ENCODE peak calls at places on chromosomes 6 and 20, in seven cellular contexts. One of them, this sample, is unnamed.

GRCh38 chr6:138999949-139000725 is 12.1 kb upstream of the REPS1 start:
- DNase-seq in left ventricle myocardium inferior: no peak
- DNase-seq in hepatocyte: no peak
- DNase-seq in LoVo: no peak
- DNase-seq in T follicular helper cell: no peak
- DNase-seq in GM04504: no peak
- DNase-seq in HFF-Myc: no peak
- DNase-seq in this sample: no peak

GRCh38 chr6:43451348-43451747 is 4.0 kb downstream of the DLK2 start:
- DNase-seq in HFF-Myc: no peak
- DNase-seq in GM04504: no peak
- DNase-seq in left ventricle myocardium inferior: no peak
- DNase-seq in T follicular helper cell: no peak
- DNase-seq in LoVo: no peak
- DNase-seq in hepatocyte: peak; percentile 1
- DNase-seq in this sample: no peak

GRCh38 chr6:37077459-37078296 is 72.2 kb downstream of the FGD2 start:
- DNase-seq in GM04504: peak; percentile 92
- DNase-seq in T follicular helper cell: no peak
- DNase-seq in left ventricle myocardium inferior: peak; percentile 86
- DNase-seq in hepatocyte: peak; percentile 83
- DNase-seq in HFF-Myc: peak; percentile 95
- DNase-seq in LoVo: no peak
- DNase-seq in this sample: no peak

GRCh38 chr20:3000852-3001523 is 42.4 kb upstream of the GNRH2 start:
- DNase-seq in left ventricle myocardium inferior: no peak
- DNase-seq in T follicular helper cell: no peak
- DNase-seq in hepatocyte: peak; percentile 72
- DNase-seq in HFF-Myc: peak; percentile 30
- DNase-seq in LoVo: peak; percentile 9
- DNase-seq in GM04504: peak; percentile 15
- DNase-seq in this sample: peak; percentile 2

GRCh38 chr20:64277571-64278318 is 22.2 kb downstream of the PCMTD2 start:
- DNase-seq in GM04504: no peak
- DNase-seq in T follicular helper cell: no peak
- DNase-seq in hepatocyte: no peak
- DNase-seq in left ventricle myocardium inferior: no peak
- DNase-seq in LoVo: peak; percentile 17
- DNase-seq in HFF-Myc: no peak
- DNase-seq in this sample: no peak

GRCh38 chr20:38728237-38728761 is 4.0 kb downstream of the SLC32A1 start:
- DNase-seq in T follicular helper cell: no peak
- DNase-seq in left ventricle myocardium inferior: no peak
- DNase-seq in LoVo: no peak
- DNase-seq in hepatocyte: no peak
- DNase-seq in HFF-Myc: no peak
- DNase-seq in GM04504: no peak
- DNase-seq in this sample: no peak

GRCh38 chr6:130216630-130217029 is 6.1 kb downstream of the SAMD3 start:
- DNase-seq in HFF-Myc: no peak
- DNase-seq in LoVo: no peak
- DNase-seq in hepatocyte: no peak
- DNase-seq in left ventricle myocardium inferior: no peak
- DNase-seq in GM04504: no peak
- DNase-seq in T follicular helper cell: no peak
- DNase-seq in this sample: no peak

GRCh38 chr6:22828179-22829062 is 259.1 kb downstream of the HDGFL1 start:
- DNase-seq in hepatocyte: peak; percentile 89
- DNase-seq in left ventricle myocardium inferior: no peak
- DNase-seq in HFF-Myc: peak; percentile 85
- DNase-seq in LoVo: peak; percentile 86
- DNase-seq in T follicular helper cell: no peak
- DNase-seq in GM04504: peak; percentile 80
- DNase-seq in this sample: peak; percentile 48

GRCh38 chr6:168264593-168265335 is 54.8 kb downstream of the DACT2 start:
- DNase-seq in hepatocyte: peak; percentile 74
- DNase-seq in left ventricle myocardium inferior: no peak
- DNase-seq in HFF-Myc: no peak
- DNase-seq in LoVo: no peak
- DNase-seq in GM04504: no peak
- DNase-seq in T follicular helper cell: no peak
- DNase-seq in this sample: no peak

GRCh38 chr20:33362898-33363297 is 38.4 kb downstream of the CDK5RAP1 start:
- DNase-seq in left ventricle myocardium inferior: no peak
- DNase-seq in HFF-Myc: no peak
- DNase-seq in hepatocyte: no peak
- DNase-seq in T follicular helper cell: no peak
- DNase-seq in GM04504: no peak
- DNase-seq in LoVo: no peak
- DNase-seq in this sample: no peak

GRCh38 chr20:46255440-46256104 is 52.7 kb downstream of the CDH22 start:
- DNase-seq in left ventricle myocardium inferior: peak; percentile 78
- DNase-seq in HFF-Myc: no peak
- DNase-seq in hepatocyte: peak; percentile 75
- DNase-seq in LoVo: peak; percentile 85
- DNase-seq in T follicular helper cell: peak; percentile 3
- DNase-seq in GM04504: no peak
- DNase-seq in this sample: peak; percentile 89

GRCh38 chr6:43604174-43604573 is 24.9 kb downstream of the GTPBP2 start:
- DNase-seq in GM04504: no peak
- DNase-seq in hepatocyte: no peak
- DNase-seq in T follicular helper cell: no peak
- DNase-seq in LoVo: no peak
- DNase-seq in HFF-Myc: no peak
- DNase-seq in left ventricle myocardium inferior: no peak
- DNase-seq in this sample: no peak

GRCh38 chr6:139240161-139241010 is 51.4 kb downstream of the TXLNB start:
- DNase-seq in LoVo: no peak
- DNase-seq in T follicular helper cell: no peak
- DNase-seq in left ventricle myocardium inferior: no peak
- DNase-seq in HFF-Myc: peak; percentile 67
- DNase-seq in GM04504: peak; percentile 39
- DNase-seq in hepatocyte: peak; percentile 53
- DNase-seq in this sample: peak; percentile 64

GRCh38 chr20:38337561-38338140 is 8.6 kb upstream of the LBP start:
- DNase-seq in GM04504: no peak
- DNase-seq in T follicular helper cell: no peak
- DNase-seq in LoVo: no peak
- DNase-seq in HFF-Myc: no peak
- DNase-seq in hepatocyte: peak; percentile 38
- DNase-seq in left ventricle myocardium inferior: no peak
- DNase-seq in this sample: no peak

GRCh38 chr20:19940945-19941590 is 76.1 kb upstream of the NAA20 start:
- DNase-seq in hepatocyte: no peak
- DNase-seq in T follicular helper cell: no peak
- DNase-seq in LoVo: no peak
- DNase-seq in HFF-Myc: no peak
- DNase-seq in left ventricle myocardium inferior: no peak
- DNase-seq in GM04504: no peak
- DNase-seq in this sample: no peak

GRCh38 chr20:22579119-22579427 is 5.3 kb downstream of the FOXA2 start:
- DNase-seq in GM04504: no peak
- DNase-seq in left ventricle myocardium inferior: no peak
- DNase-seq in hepatocyte: peak; percentile 36
- DNase-seq in LoVo: no peak
- DNase-seq in T follicular helper cell: no peak
- DNase-seq in HFF-Myc: no peak
- DNase-seq in this sample: no peak

This sample was measured in NCI-H774.